ENCODE peak calls at places on chromosomes 16 and 17, in five cellular contexts. M is neural progenitor cell, P is endodermal cell, D is esophagus squamous epithelium, F is pancreas. R is an unnamed sample.

GRCh38 chr16:78794581-78795300 is 695.3 kb downstream of the WWOX start:
- DNase-seq in F (no peak), P (no peak), D (no peak), M (no peak), R (no peak)

GRCh38 chr17:18261146-18261515 is 669 bp downstream of the MIEF2 start:
- DNase-seq in M (peak; percentile 43), F (peak; percentile 88), D (no peak), P (peak; percentile 81), R (peak; percentile 47)

GRCh38 chr16:23504453-23505179 is 5.7 kb downstream of the GGA2 start:
- DNase-seq in D (no peak), M (peak; percentile 77), F (peak; percentile 36), P (peak; percentile 84), R (peak; percentile 77)

GRCh38 chr17:29577778-29578211 is 9.3 kb downstream of the TP53I13 start:
- DNase-seq in F (peak; percentile 11), M (no peak), P (peak; percentile 45), D (no peak), R (no peak)

GRCh38 chr16:72172105-72173034 is at the start of gene PMFBP1:
- DNase-seq in F (peak; percentile 51), P (no peak), M (no peak), D (peak; percentile 11), R (no peak)

GRCh38 chr17:41615454-41615853 is 2.9 kb upstream of the KRT16 start:
- DNase-seq in D (no peak), M (peak; percentile 34), P (peak; percentile 92), F (no peak), R (no peak)

GRCh38 chr17:41678907-41679739 is 9.6 kb upstream of the EIF1 start:
- DNase-seq in F (no peak), D (no peak), P (peak; percentile 74), M (no peak), R (no peak)

GRCh38 chr17:13273744-13274295 is 256.0 kb upstream of the ELAC2 start:
- DNase-seq in P (no peak), M (no peak), F (no peak), D (no peak), R (no peak)

GRCh38 chr16:56609463-56609921 is 1.1 kb downstream of the MT2A start:
- DNase-seq in P (peak; percentile 45), D (peak; percentile 30), M (peak; percentile 29), F (peak; percentile 87), R (peak; percentile 52)

GRCh38 chr17:80034654-80034976 is 1.1 kb downstream of the TBC1D16 start:
- DNase-seq in D (no peak), P (no peak), F (no peak), M (no peak), R (peak; percentile 36)

GRCh38 chr16:89437991-89438390 is 52.4 kb downstream of the ANKRD11 start:
- DNase-seq in M (no peak), D (no peak), F (no peak), P (no peak), R (peak; percentile 40)

GRCh38 chr17:62062313-62062712 is 2.8 kb downstream of the MED13 start:
- DNase-seq in F (no peak), P (no peak), D (no peak), M (no peak), R (no peak)

GRCh38 chr16:87344165-87344930 is 27.2 kb upstream of the C16orf95 start:
- DNase-seq in D (no peak), P (no peak), F (no peak), M (no peak), R (no peak)

GRCh38 chr16:57349212-57350031 is 9.2 kb upstream of the CCL22 start:
- DNase-seq in D (no peak), F (no peak), P (no peak), M (no peak), R (no peak)

GRCh38 chr17:78532311-78532710 is 44.9 kb downstream of the DNAH17 start:
- DNase-seq in D (no peak), M (no peak), P (peak; percentile 27), F (no peak), R (peak; percentile 34)

GRCh38 chr17:37844158-37844976 is 79.8 kb upstream of the TBC1D3K start:
- DNase-seq in D (no peak), P (peak; percentile 97), M (peak; percentile 85), F (peak; percentile 35), R (peak; percentile 64)

GRCh38 chr17:20706752-20707372 is 127.3 kb downstream of the CDRT15L2 start:
- DNase-seq in D (no peak), M (no peak), F (no peak), P (no peak), R (peak; percentile 40)

GRCh38 chr16:87791295-87792204 is 25.8 kb upstream of the KLHDC4 start:
- DNase-seq in D (no peak), F (no peak), P (peak; percentile 66), M (peak; percentile 24), R (no peak)

GRCh38 chr17:1557355-1558095 is 5.1 kb downstream of the PITPNA start:
- DNase-seq in F (no peak), M (no peak), P (no peak), D (no peak), R (no peak)

GRCh38 chr16:49023095-49023494 is 258.5 kb downstream of the CBLN1 start:
- DNase-seq in D (no peak), M (no peak), P (no peak), F (no peak), R (no peak)

GRCh38 chr16:5607169-5607568 is 509.6 kb upstream of the EEF2KMT start:
- DNase-seq in M (no peak), F (no peak), P (no peak), D (no peak), R (no peak)

GRCh38 chr17:67685351-67685750 is 32.4 kb upstream of the NOL11 start:
- DNase-seq in D (no peak), M (no peak), F (no peak), P (no peak), R (no peak)

GRCh38 chr17:15659663-15660062 is 24.4 kb downstream of the TRIM16 start:
- DNase-seq in F (peak; percentile 77), D (no peak), M (no peak), P (peak; percentile 72), R (no peak)

GRCh38 chr17:32265192-32265895 is at the start of gene RHBDL3:
- DNase-seq in F (no peak), D (no peak), P (peak; percentile 78), M (peak; percentile 67), R (peak; percentile 24)

GRCh38 chr17:59492091-59492451 is 73.3 kb upstream of the DHX40 start:
- DNase-seq in F (no peak), D (no peak), P (no peak), M (no peak), R (no peak)

GRCh38 chr17:16215965-16216316 is 607 bp upstream of the NCOR1 start:
- DNase-seq in F (no peak), M (no peak), P (no peak), D (no peak), R (peak; percentile 68)

DNA sequence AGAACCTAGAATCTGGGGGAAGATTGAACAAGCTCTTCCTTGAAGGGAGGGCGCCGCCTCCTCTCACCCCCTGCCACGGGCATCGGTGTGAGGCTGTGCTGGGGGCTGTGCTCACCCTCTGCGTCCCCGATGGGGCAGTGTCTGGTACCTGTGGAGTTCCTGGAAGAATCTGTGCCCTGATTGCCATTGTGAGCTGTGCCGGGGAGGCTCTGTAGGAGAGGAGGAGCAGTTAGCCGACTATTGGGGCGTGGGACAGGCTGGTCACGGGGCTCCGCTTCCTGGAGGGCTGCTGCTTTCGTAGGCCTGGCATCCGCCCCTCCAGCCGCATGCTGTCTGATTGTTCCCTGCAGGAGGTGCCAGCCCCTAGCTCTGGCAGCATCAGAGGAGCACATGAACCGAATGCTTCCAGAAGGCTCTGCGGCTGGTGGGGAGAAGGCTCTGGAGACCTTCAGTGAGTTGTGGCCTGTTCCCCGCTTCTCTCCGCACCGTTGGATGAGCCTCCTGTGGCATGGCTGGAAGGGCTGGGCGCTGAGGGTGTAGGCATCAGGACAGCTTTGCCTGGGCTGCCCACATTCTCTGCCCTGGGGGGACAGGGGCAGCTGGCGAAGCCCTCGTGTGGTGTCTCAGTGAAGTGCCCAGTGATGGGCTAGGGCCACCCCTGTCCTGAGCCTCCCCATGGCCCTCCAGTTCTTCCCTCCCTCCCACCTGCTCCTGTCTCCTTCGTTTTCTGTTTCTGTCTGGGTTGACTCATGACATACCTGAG is 86.9 kb downstream of the SEC14L1 start:
- DNase-seq in F (no peak), D (no peak), M (no peak), P (peak; percentile 54), R (no peak)
- H3K4me3 ChIP-seq in F (no peak overlapping the region), D (no peak overlapping the region), M (no peak overlapping the region), P (no peak overlapping the region), R (no peak overlapping the region)

GRCh38 chr16:85461814-85462404 is 151.2 kb upstream of the GSE1 start:
- DNase-seq in F (no peak), D (no peak), P (peak; percentile 93), M (peak; percentile 90), R (no peak)

GRCh38 chr16:85462405-85463227 is 150.5 kb upstream of the GSE1 start:
- DNase-seq in F (no peak), M (peak; percentile 54), P (peak; percentile 74), D (no peak), R (no peak)

GRCh38 chr16:85464342-85465305 is 148.5 kb upstream of the GSE1 start:
- DNase-seq in M (no peak), D (no peak), P (no peak), F (no peak), R (no peak)

GRCh38 chr16:85463228-85463611 is 149.9 kb upstream of the GSE1 start:
- DNase-seq in D (no peak), M (no peak), P (peak; percentile 67), F (no peak), R (no peak)

GRCh38 chr16:85463672-85464071 is 149.4 kb upstream of the GSE1 start:
- DNase-seq in M (no peak), F (no peak), D (no peak), P (no peak), R (no peak)
- H3K4me1 ChIP-seq in M (peaks cover 39% of the 10 kb centered on the region), F (peaks cover 29% of the 10 kb centered on the region), D (peaks cover 55% of the 10 kb centered on the region), P (peaks cover 21% of the 10 kb centered on the region), R (peaks cover 29% of the 10 kb centered on the region)

GRCh38 chr16:73350707-73351452 is 303.0 kb upstream of the ZFHX3 start:
- DNase-seq in P (no peak), M (peak; percentile 32), F (no peak), D (no peak), R (no peak)

GRCh38 chr16:73354426-73354825 is 306.5 kb upstream of the ZFHX3 start:
- DNase-seq in F (no peak), D (no peak), M (peak; percentile 63), P (no peak), R (no peak)

GRCh38 chr16:73361061-73361460 is 313.1 kb upstream of the ZFHX3 start:
- DNase-seq in P (no peak), D (no peak), M (no peak), F (no peak), R (no peak)

DNA sequence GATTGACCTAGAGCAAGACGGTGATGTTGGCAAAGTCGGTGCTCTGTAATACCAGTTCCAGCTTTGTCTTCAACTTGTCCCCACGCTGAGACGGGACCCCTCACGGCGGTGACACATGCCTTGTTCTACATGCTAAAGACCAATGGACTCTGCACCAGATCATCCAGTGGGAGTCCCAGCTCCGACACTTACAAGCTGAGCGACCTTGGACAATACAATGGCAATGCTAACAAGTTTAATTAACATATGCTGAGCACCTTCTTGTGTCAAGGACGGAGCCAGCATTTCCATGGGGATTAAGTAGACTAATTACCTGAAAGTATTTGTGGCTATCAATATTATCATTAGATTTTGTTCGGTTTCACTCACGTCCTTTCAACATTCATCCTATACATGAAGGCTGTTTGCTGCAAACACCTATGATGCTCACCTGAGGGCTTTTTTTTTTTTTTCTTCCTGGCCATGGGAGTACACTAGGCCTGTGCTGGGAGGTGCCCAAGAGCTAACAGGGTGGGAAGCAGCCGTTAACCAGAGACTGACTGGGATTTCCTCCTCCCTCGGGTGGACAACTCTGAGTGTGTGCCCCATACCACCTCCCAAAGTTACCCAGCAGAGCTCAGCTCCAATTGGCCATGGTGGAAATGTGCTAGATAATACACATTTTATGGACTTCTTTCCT is 308.6 kb upstream of the ZFHX3 start:
- DNase-seq in M (peak; percentile 2), F (no peak), P (no peak), D (no peak), R (no peak)
- TF ChIP-seq CTCF in M (no peak), F (no peak), P (no peak), D (no peak), R (no peak)

GRCh38 chr17:77142689-77143088 is 1.9 kb downstream of the SEC14L1 start:
- DNase-seq in M (no peak), F (no peak), P (no peak), D (no peak), R (no peak)
- H3K4me3 ChIP-seq in M (no peak overlapping the region), F (no peak overlapping the region), P (no peak overlapping the region), D (peak overlapping the region; percentile 9), R (no peak overlapping the region)

R was measured in mucosa of descending colon.